ENCODE peak calls at places on chromosomes 7 and 10, in seven cellular contexts. Z is activated naive CD4-positive, alpha-beta T cell treated with anti-CD3 and anti-CD28 coated beads, Interleukin-2, amount 10 ng/mL, durations not matched to agents 7 days and 5 days; N is hepatocyte; Q is NCI-H1092; D is memory B cell; H is ELR; C is left ventricle myocardium superior. K is an unnamed sample.

GRCh38 chr10:127345231-127345965 is 149.0 kb upstream of the INSYN2A start:
- DNase-seq in D (no peak), N (no peak), H (no peak), Z (no peak), Q (peak), C (no peak), K (no peak)

GRCh38 chr7:115704884-115705283 is 325.7 kb downstream of the TFEC start:
- DNase-seq in Z (no peak), C (no peak), D (no peak), N (no peak), Q (no peak), H (no peak), K (no peak)

GRCh38 chr7:98621573-98622482 is 4.7 kb downstream of the NPTX2 start:
- DNase-seq in Q (no peak), C (no peak), H (no peak), Z (no peak), N (no peak), D (no peak), K (no peak)

GRCh38 chr7:16762177-16762576 is 8.6 kb downstream of the TSPAN13 start:
- DNase-seq in Z (no peak), Q (no peak), D (no peak), N (peak), C (no peak), H (no peak), K (no peak)

GRCh38 chr10:48577158-48577557 is 27.7 kb downstream of the ARHGAP22 start:
- DNase-seq in C (no peak), N (no peak), H (no peak), Q (no peak), D (peak), Z (no peak), K (no peak)

GRCh38 chr10:114908896-114909295 is 29.1 kb upstream of the TRUB1 start:
- DNase-seq in Q (no peak), C (no peak), Z (no peak), H (no peak), N (no peak), D (no peak), K (no peak)

GRCh38 chr10:36425140-36425797 is 700.1 kb upstream of the ANKRD30A start:
- DNase-seq in H (no peak), N (no peak), D (no peak), Q (no peak), Z (no peak), C (no peak), K (no peak)

GRCh38 chr7:42930889-42931288 is 1.1 kb downstream of the PSMA2 start:
- DNase-seq in H (peak), Z (no peak), D (no peak), C (no peak), Q (no peak), N (peak), K (no peak)

GRCh38 chr10:110843031-110843430 is 28.7 kb upstream of the PDCD4 start:
- DNase-seq in H (no peak), Z (peak), D (peak), C (no peak), N (no peak), Q (no peak), K (no peak)

GRCh38 chr7:42315096-42315495 is 78.1 kb upstream of the GLI3 start:
- DNase-seq in D (no peak), H (peak), C (no peak), N (no peak), Z (no peak), Q (no peak), K (no peak)

GRCh38 chr10:89414146-89414878 is at the start of gene IFIT5:
- DNase-seq in C (peak), H (peak), N (peak), Q (peak), D (peak), Z (peak), K (peak)

GRCh38 chr10:33542747-33543505 is 208.5 kb upstream of the NRP1 start:
- DNase-seq in D (no peak), H (peak), Q (no peak), Z (no peak), N (no peak), C (no peak), K (no peak)

GRCh38 chr7:22781230-22781711 is 41.4 kb downstream of the TOMM7 start:
- DNase-seq in Q (no peak), N (no peak), H (peak), Z (no peak), D (no peak), C (no peak), K (no peak)

GRCh38 chr10:123860209-123860608 is 31.4 kb downstream of the CPXM2 start:
- DNase-seq in Q (no peak), C (no peak), N (no peak), Z (no peak), H (no peak), D (no peak), K (no peak)

GRCh38 chr7:158324397-158325360 is 262.9 kb downstream of the PTPRN2 start:
- DNase-seq in C (no peak), Z (no peak), H (no peak), N (no peak), Q (no peak), D (no peak), K (no peak)